ENCODE peak calls at places on chromosomes 7 and 10, in four cellular contexts. F is lung, S is right atrium auricular region, T is uterus. J is an unnamed sample.

GRCh38 chr7:42574693-42575084 is 337.2 kb downstream of the C7orf25 start:
- DNase-seq in F (no peak), T (no peak), S (no peak), J (no peak)

GRCh38 chr10:97078280-97079156 is 107.2 kb downstream of the SLIT1 start:
- DNase-seq in F (no peak), T (no peak), S (no peak), J (no peak)

GRCh38 chr7:106239406-106239805 is 45.4 kb downstream of the NAMPT start:
- DNase-seq in S (no peak), F (no peak), T (no peak), J (no peak)

GRCh38 chr7:156950381-156950858 is 908 bp downstream of the NOM1 start:
- DNase-seq in F (no peak), T (no peak), S (no peak), J (no peak)

GRCh38 chr10:120953897-120954296 is 102.7 kb downstream of the WDR11 start:
- DNase-seq in F (no peak), T (no peak), S (peak), J (no peak)

GRCh38 chr10:43038783-43039628 is 37.9 kb upstream of the RET start:
- DNase-seq in S (peak), F (no peak), T (no peak), J (no peak)

GRCh38 chr10:98572594-98572993 is 125.9 kb upstream of the HPS1 start:
- DNase-seq in T (no peak), F (no peak), S (no peak), J (no peak)

GRCh38 chr10:95499482-95499989 is 61.6 kb downstream of the SORBS1 start:
- DNase-seq in F (no peak), S (no peak), T (no peak), J (no peak)

GRCh38 chr7:141045842-141046630 is 27.8 kb upstream of the TMEM178B start:
- DNase-seq in F (no peak), S (no peak), T (no peak), J (no peak)

GRCh38 chr7:78588393-78588792 is 789.8 kb downstream of the PHTF2 start:
- DNase-seq in S (no peak), T (no peak), F (no peak), J (no peak)

GRCh38 chr10:69123306-69123746 is 652 bp upstream of the VPS26A start:
- DNase-seq in F (no peak), S (no peak), T (no peak), J (peak)

GRCh38 chr7:30503273-30504212 is 1.1 kb downstream of the GGCT start:
- DNase-seq in F (no peak), S (no peak), T (no peak), J (no peak)

GRCh38 chr10:116403740-116404250 is 23.9 kb upstream of the PNLIPRP3 start:
- DNase-seq in T (no peak), F (no peak), S (no peak), J (no peak)

GRCh38 chr10:63416376-63416775 is 49.4 kb downstream of the JMJD1C start:
- DNase-seq in F (no peak), S (no peak), T (no peak), J (no peak)

GRCh38 chr10:35882422-35883150 is 240.5 kb upstream of the FZD8 start:
- DNase-seq in T (no peak), F (no peak), S (no peak), J (no peak)

GRCh38 chr7:26093023-26093422 is 59.0 kb upstream of the NFE2L3 start:
- DNase-seq in T (no peak), S (no peak), F (no peak), J (no peak)
- H3K4me3 ChIP-seq in T (no peak), S (no peak), F (no peak), J (no peak)

DNA sequence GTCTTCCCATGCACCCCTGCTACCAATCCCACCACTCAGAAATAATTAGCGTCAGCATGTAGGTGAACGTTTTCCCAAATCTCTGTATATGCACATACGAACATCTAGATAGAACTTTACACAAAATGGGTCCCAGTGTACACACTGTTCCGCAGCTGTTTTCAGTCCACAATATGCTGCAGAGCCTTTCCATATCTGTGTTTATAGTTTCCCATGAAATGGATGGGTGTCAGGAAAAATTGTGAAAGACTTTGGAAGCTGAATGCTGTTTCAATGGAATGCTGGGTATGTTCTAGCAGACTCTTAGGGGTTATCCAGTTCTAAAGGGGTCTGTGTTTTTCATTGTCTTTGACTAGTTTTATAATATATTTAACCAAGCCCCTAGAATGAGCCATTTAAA is 13.8 kb downstream of the GRK5 start:
- DNase-seq in S (no peak), F (no peak), T (no peak), J (no peak)
- H3K27ac ChIP-seq in S (peak), F (no peak), T (peak), J (no peak)

GRCh38 chr7:44307905-44308740 is 17.3 kb downstream of the CAMK2B start:
- DNase-seq in F (peak), S (peak), T (no peak), J (peak)

GRCh38 chr7:44307301-44307900 is 18.0 kb downstream of the CAMK2B start:
- DNase-seq in S (peak), T (no peak), F (peak), J (peak)

GRCh38 chr7:44308741-44309270 is 16.6 kb downstream of the CAMK2B start:
- DNase-seq in F (peak), S (peak), T (no peak), J (peak)

GRCh38 chr7:44310221-44310848 is 15.1 kb downstream of the CAMK2B start:
- DNase-seq in F (peak), S (no peak), T (no peak), J (peak)

DNA sequence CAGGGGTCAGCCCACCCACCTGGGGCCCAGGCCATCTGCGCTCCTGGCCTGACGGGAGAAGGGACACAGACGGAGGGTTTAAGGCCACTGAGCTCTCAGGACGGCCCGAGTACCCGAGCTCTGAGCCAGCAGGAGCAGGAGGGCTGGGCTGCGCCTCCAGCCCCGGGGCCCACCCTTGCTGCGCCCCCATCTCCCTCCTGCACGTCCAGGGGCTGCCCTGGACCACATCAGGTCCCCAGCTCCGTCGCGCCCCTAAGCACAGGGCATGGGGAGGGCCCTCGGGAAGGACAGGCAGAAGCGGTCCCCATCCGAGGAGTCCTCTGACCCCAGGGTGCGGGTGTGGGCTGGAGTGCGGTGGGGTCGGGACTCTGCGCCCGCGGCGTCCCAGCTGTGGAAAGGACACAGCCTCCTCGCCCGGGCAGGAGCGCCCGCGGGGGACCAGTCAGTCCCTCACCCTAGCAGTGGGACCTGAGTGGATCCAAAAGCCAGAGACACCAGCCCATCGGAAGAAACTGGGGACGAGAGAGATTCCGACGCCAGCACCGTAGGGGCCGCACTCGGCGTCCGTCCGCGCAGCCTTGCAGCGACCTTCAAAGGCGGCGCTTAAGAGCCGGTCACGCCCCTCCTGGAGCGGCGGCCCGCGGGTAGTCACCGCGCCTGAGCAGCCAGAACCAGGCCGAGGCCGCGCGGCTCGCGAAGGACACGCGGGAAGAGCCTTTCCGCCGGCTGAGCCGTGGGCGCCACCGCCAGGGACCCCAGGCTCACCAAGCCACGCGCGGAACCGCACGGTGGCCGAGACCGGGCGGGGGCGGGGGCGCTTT is 15.9 kb downstream of the CAMK2B start:
- DNase-seq in F (peak), S (peak), T (peak), J (peak)
- TF ChIP-seq CTCF in F (no peak), S (no peak), T (no peak), J (no peak)

GRCh38 chr10:106268000-106268399 is 896.5 kb downstream of the SORCS1 start:
- DNase-seq in T (no peak), S (no peak), F (no peak), J (no peak)

GRCh38 chr10:106271237-106271636 is 893.3 kb downstream of the SORCS1 start:
- DNase-seq in S (no peak), F (no peak), T (no peak), J (no peak)

DNA sequence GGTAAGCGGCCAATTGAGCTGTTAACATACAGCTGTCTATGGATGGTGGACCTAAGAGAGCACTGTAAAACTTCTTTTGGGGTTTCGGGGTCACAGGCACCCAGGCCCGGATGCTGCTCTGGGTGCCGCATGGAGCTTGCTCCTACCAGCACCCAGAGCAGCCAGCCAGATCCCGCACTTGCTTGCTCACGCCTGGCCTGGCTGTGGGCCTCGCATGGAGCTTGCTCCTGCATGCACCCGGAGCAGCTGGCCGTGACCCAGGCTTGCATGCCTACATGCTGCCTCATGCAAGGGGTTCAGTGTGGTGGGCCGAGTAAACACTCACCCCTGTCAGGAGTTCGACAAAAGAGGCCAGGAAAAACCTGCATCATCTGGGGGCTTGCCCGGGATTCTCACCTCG is 896.9 kb downstream of the SORCS1 start:
- DNase-seq in T (no peak), F (no peak), S (no peak), J (no peak)
- H3K4me3 ChIP-seq in T (no peak), F (no peak), S (no peak), J (no peak)

GRCh38 chr7:28933874-28934265 is 24.3 kb downstream of the TRIL start:
- DNase-seq in F (no peak), T (no peak), S (no peak), J (no peak)
- H3K27ac ChIP-seq in F (no peak), T (no peak), S (no peak), J (no peak)

DNA sequence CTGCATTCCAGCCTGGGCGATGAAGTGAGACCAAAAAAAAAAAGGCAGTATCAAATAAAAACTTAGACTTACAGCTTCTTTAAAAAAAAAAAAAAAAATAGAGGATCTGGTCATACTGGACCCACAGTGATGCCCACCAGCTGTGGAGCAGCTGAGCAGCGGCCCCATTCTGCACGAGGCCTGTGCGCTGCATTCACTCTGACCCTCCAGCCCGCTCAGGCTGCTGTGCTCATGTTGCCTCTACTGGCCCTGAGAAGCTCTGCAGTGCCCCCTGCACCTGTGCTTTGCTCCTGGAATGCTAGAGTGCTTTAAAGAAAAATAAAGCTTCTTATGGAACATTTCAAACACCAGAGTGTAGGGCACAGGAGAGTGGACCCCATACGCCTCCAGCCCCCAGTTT is 33.2 kb downstream of the TMEM120A start:
- DNase-seq in T (no peak), F (no peak), S (no peak), J (no peak)
- TF ChIP-seq CTCF in T (no peak), F (no peak), S (no peak), J (no peak)